ENCODE peak calls at places on chromosomes 6 and 20, in six cellular contexts. One of them, this sample, is unnamed.

GRCh38 chr6:32148722-32149576 is 2.8 kb downstream of the PRRT1 start:
- DNase-seq in nephron progenitor cell: no peak
- DNase-seq in hypothalamus: no peak
- DNase-seq in GOT3: no peak
- DNase-seq in midbrain: no peak
- DNase-seq in ascending aorta: peak
- DNase-seq in this sample: peak

GRCh38 chr6:43779864-43780260 is 9.9 kb downstream of the VEGFA start:
- DNase-seq in GOT3: no peak
- DNase-seq in midbrain: no peak
- DNase-seq in ascending aorta: no peak
- DNase-seq in nephron progenitor cell: no peak
- DNase-seq in hypothalamus: no peak
- DNase-seq in this sample: no peak

GRCh38 chr20:3660262-3661059 is 2.7 kb downstream of the GFRA4 start:
- DNase-seq in ascending aorta: peak
- DNase-seq in GOT3: no peak
- DNase-seq in hypothalamus: no peak
- DNase-seq in midbrain: no peak
- DNase-seq in nephron progenitor cell: no peak
- DNase-seq in this sample: peak

GRCh38 chr20:37539424-37539823 is 11.7 kb upstream of the BLCAP start:
- DNase-seq in ascending aorta: no peak
- DNase-seq in GOT3: no peak
- DNase-seq in midbrain: no peak
- DNase-seq in nephron progenitor cell: no peak
- DNase-seq in hypothalamus: no peak
- DNase-seq in this sample: no peak

GRCh38 chr6:285030-285771 is 7.1 kb upstream of the DUSP22 start:
- DNase-seq in nephron progenitor cell: no peak
- DNase-seq in hypothalamus: no peak
- DNase-seq in GOT3: no peak
- DNase-seq in midbrain: no peak
- DNase-seq in ascending aorta: no peak
- DNase-seq in this sample: no peak

GRCh38 chr6:127606131-127606562 is 29.2 kb downstream of the C6orf58 start:
- DNase-seq in GOT3: no peak
- DNase-seq in midbrain: no peak
- DNase-seq in ascending aorta: no peak
- DNase-seq in nephron progenitor cell: peak
- DNase-seq in hypothalamus: no peak
- DNase-seq in this sample: no peak

GRCh38 chr6:170445487-170445886 is 107.6 kb downstream of the PSMB1 start:
- DNase-seq in nephron progenitor cell: no peak
- DNase-seq in midbrain: no peak
- DNase-seq in GOT3: no peak
- DNase-seq in hypothalamus: no peak
- DNase-seq in ascending aorta: peak
- DNase-seq in this sample: no peak

GRCh38 chr6:155959898-155960297 is 504.3 kb upstream of the NOX3 start:
- DNase-seq in hypothalamus: no peak
- DNase-seq in midbrain: no peak
- DNase-seq in nephron progenitor cell: no peak
- DNase-seq in GOT3: no peak
- DNase-seq in ascending aorta: no peak
- DNase-seq in this sample: no peak

GRCh38 chr6:25866011-25866410 is 8.0 kb downstream of the SLC17A3 start:
- DNase-seq in midbrain: no peak
- DNase-seq in GOT3: no peak
- DNase-seq in hypothalamus: no peak
- DNase-seq in nephron progenitor cell: no peak
- DNase-seq in ascending aorta: no peak
- DNase-seq in this sample: no peak

GRCh38 chr6:140490086-140490485 is 1115.6 kb upstream of the CITED2 start:
- DNase-seq in ascending aorta: no peak
- DNase-seq in nephron progenitor cell: no peak
- DNase-seq in hypothalamus: no peak
- DNase-seq in midbrain: no peak
- DNase-seq in GOT3: no peak
- DNase-seq in this sample: no peak

GRCh38 chr20:39429716-39430115 is 467.6 kb downstream of the DHX35 start:
- DNase-seq in ascending aorta: no peak
- DNase-seq in midbrain: no peak
- DNase-seq in nephron progenitor cell: no peak
- DNase-seq in hypothalamus: no peak
- DNase-seq in GOT3: no peak
- DNase-seq in this sample: no peak

GRCh38 chr20:34322267-34323105 is 19.3 kb upstream of the AHCY start:
- DNase-seq in midbrain: no peak
- DNase-seq in GOT3: no peak
- DNase-seq in hypothalamus: no peak
- DNase-seq in ascending aorta: no peak
- DNase-seq in nephron progenitor cell: no peak
- DNase-seq in this sample: no peak

GRCh38 chr6:163416640-163417253 is 2.2 kb downstream of the QKI start:
- DNase-seq in midbrain: peak
- DNase-seq in GOT3: no peak
- DNase-seq in hypothalamus: no peak
- DNase-seq in nephron progenitor cell: peak
- DNase-seq in ascending aorta: no peak
- DNase-seq in this sample: no peak

GRCh38 chr6:114030767-114031166 is 59.8 kb upstream of the HDAC2 start:
- DNase-seq in hypothalamus: no peak
- DNase-seq in GOT3: no peak
- DNase-seq in nephron progenitor cell: no peak
- DNase-seq in midbrain: no peak
- DNase-seq in ascending aorta: no peak
- DNase-seq in this sample: no peak

GRCh38 chr6:132466952-132467351 is 46.0 kb downstream of the STX7 start:
- DNase-seq in GOT3: no peak
- DNase-seq in hypothalamus: no peak
- DNase-seq in ascending aorta: no peak
- DNase-seq in midbrain: no peak
- DNase-seq in nephron progenitor cell: no peak
- DNase-seq in this sample: no peak

GRCh38 chr6:63307581-63308246 is 12.1 kb downstream of the LGSN start:
- DNase-seq in GOT3: no peak
- DNase-seq in hypothalamus: no peak
- DNase-seq in midbrain: no peak
- DNase-seq in ascending aorta: no peak
- DNase-seq in nephron progenitor cell: no peak
- DNase-seq in this sample: no peak

GRCh38 chr20:33373735-33374605 is 27.3 kb downstream of the CDK5RAP1 start:
- DNase-seq in nephron progenitor cell: no peak
- DNase-seq in hypothalamus: no peak
- DNase-seq in midbrain: no peak
- DNase-seq in ascending aorta: peak
- DNase-seq in GOT3: no peak
- DNase-seq in this sample: no peak

GRCh38 chr6:40791004-40791403 is 203.8 kb upstream of the LRFN2 start:
- DNase-seq in hypothalamus: no peak
- DNase-seq in GOT3: no peak
- DNase-seq in ascending aorta: no peak
- DNase-seq in midbrain: no peak
- DNase-seq in nephron progenitor cell: peak
- DNase-seq in this sample: no peak

GRCh38 chr6:119349341-119350201 is at the start of gene MAN1A1:
- DNase-seq in nephron progenitor cell: peak
- DNase-seq in GOT3: peak
- DNase-seq in midbrain: peak
- DNase-seq in ascending aorta: peak
- DNase-seq in hypothalamus: peak
- DNase-seq in this sample: peak

GRCh38 chr20:51457281-51457932 is 85.1 kb downstream of the NFATC2 start:
- DNase-seq in GOT3: peak
- DNase-seq in nephron progenitor cell: no peak
- DNase-seq in midbrain: no peak
- DNase-seq in ascending aorta: no peak
- DNase-seq in hypothalamus: no peak
- DNase-seq in this sample: peak

GRCh38 chr6:143579703-143580102 is 68.2 kb upstream of the FUCA2 start:
- DNase-seq in ascending aorta: peak
- DNase-seq in midbrain: no peak
- DNase-seq in nephron progenitor cell: no peak
- DNase-seq in GOT3: no peak
- DNase-seq in hypothalamus: no peak
- DNase-seq in this sample: no peak

GRCh38 chr20:51365670-51366069 is 176.8 kb downstream of the NFATC2 start:
- DNase-seq in midbrain: no peak
- DNase-seq in ascending aorta: no peak
- DNase-seq in hypothalamus: no peak
- DNase-seq in GOT3: no peak
- DNase-seq in nephron progenitor cell: no peak
- DNase-seq in this sample: no peak

GRCh38 chr6:69706724-69707123 is 90.1 kb downstream of the LMBRD1 start:
- DNase-seq in midbrain: no peak
- DNase-seq in nephron progenitor cell: no peak
- DNase-seq in ascending aorta: no peak
- DNase-seq in hypothalamus: no peak
- DNase-seq in GOT3: no peak
- DNase-seq in this sample: no peak

GRCh38 chr6:31632279-31632946 is 11.9 kb downstream of the PRRC2A start:
- DNase-seq in ascending aorta: no peak
- DNase-seq in GOT3: no peak
- DNase-seq in midbrain: no peak
- DNase-seq in hypothalamus: no peak
- DNase-seq in nephron progenitor cell: no peak
- DNase-seq in this sample: no peak

GRCh38 chr6:52361347-52361944 is 505 bp upstream of the PAQR8 start:
- DNase-seq in ascending aorta: peak
- DNase-seq in GOT3: no peak
- DNase-seq in midbrain: no peak
- DNase-seq in nephron progenitor cell: no peak
- DNase-seq in hypothalamus: peak
- DNase-seq in this sample: no peak

GRCh38 chr6:149065658-149066556 is 251.6 kb upstream of the TAB2 start:
- DNase-seq in GOT3: no peak
- DNase-seq in ascending aorta: no peak
- DNase-seq in nephron progenitor cell: no peak
- DNase-seq in midbrain: peak
- DNase-seq in hypothalamus: peak
- DNase-seq in this sample: no peak

GRCh38 chr6:160265869-160266476 is 7.4 kb upstream of the SLC22A2 start:
- DNase-seq in hypothalamus: no peak
- DNase-seq in ascending aorta: no peak
- DNase-seq in midbrain: no peak
- DNase-seq in nephron progenitor cell: no peak
- DNase-seq in GOT3: no peak
- DNase-seq in this sample: no peak

GRCh38 chr20:44582321-44583025 is at the start of gene PKIG:
- DNase-seq in hypothalamus: no peak
- DNase-seq in midbrain: no peak
- DNase-seq in ascending aorta: peak
- DNase-seq in nephron progenitor cell: no peak
- DNase-seq in GOT3: no peak
- DNase-seq in this sample: no peak

GRCh38 chr6:106910999-106911949 is 63.3 kb downstream of the CD24 start:
- DNase-seq in ascending aorta: no peak
- DNase-seq in nephron progenitor cell: no peak
- DNase-seq in GOT3: no peak
- DNase-seq in midbrain: no peak
- DNase-seq in hypothalamus: no peak
- DNase-seq in this sample: no peak

GRCh38 chr6:154705471-154706113 is 27.6 kb upstream of the SCAF8 start:
- DNase-seq in ascending aorta: no peak
- DNase-seq in hypothalamus: no peak
- DNase-seq in nephron progenitor cell: no peak
- DNase-seq in GOT3: no peak
- DNase-seq in midbrain: no peak
- DNase-seq in this sample: no peak

GRCh38 chr6:41073968-41074691 is 1.4 kb downstream of the NFYA start:
- DNase-seq in midbrain: no peak
- DNase-seq in ascending aorta: no peak
- DNase-seq in hypothalamus: no peak
- DNase-seq in GOT3: no peak
- DNase-seq in nephron progenitor cell: no peak
- DNase-seq in this sample: no peak

GRCh38 chr6:150343434-150343833 is 25.4 kb upstream of the IYD start:
- DNase-seq in midbrain: no peak
- DNase-seq in hypothalamus: no peak
- DNase-seq in GOT3: no peak
- DNase-seq in ascending aorta: peak
- DNase-seq in nephron progenitor cell: no peak
- DNase-seq in this sample: no peak

GRCh38 chr6:157688960-157689599 is 134.0 kb upstream of the SNX9 start:
- DNase-seq in GOT3: no peak
- DNase-seq in ascending aorta: no peak
- DNase-seq in nephron progenitor cell: no peak
- DNase-seq in hypothalamus: no peak
- DNase-seq in midbrain: no peak
- DNase-seq in this sample: no peak

GRCh38 chr6:4347877-4348276 is 212.5 kb upstream of the ECI2 start:
- DNase-seq in hypothalamus: no peak
- DNase-seq in midbrain: no peak
- DNase-seq in GOT3: no peak
- DNase-seq in ascending aorta: no peak
- DNase-seq in nephron progenitor cell: no peak
- DNase-seq in this sample: no peak

GRCh38 chr6:42877695-42878094 is 1.7 kb upstream of the RPL7L1 start:
- DNase-seq in GOT3: no peak
- DNase-seq in nephron progenitor cell: no peak
- DNase-seq in hypothalamus: no peak
- DNase-seq in ascending aorta: no peak
- DNase-seq in midbrain: no peak
- DNase-seq in this sample: no peak

GRCh38 chr6:92559002-92559401 is 860.4 kb downstream of the EPHA7 start:
- DNase-seq in GOT3: no peak
- DNase-seq in midbrain: no peak
- DNase-seq in nephron progenitor cell: no peak
- DNase-seq in ascending aorta: no peak
- DNase-seq in hypothalamus: no peak
- DNase-seq in this sample: no peak

GRCh38 chr6:35960192-35960591 is 39.3 kb upstream of the SRPK1 start:
- DNase-seq in GOT3: no peak
- DNase-seq in hypothalamus: no peak
- DNase-seq in ascending aorta: no peak
- DNase-seq in nephron progenitor cell: no peak
- DNase-seq in midbrain: no peak
- DNase-seq in this sample: no peak

This sample was measured in upper lobe of left lung.